ENCODE peak calls at places on chromosomes 16 and 17, in nine cellular contexts. One of them, this sample, is unnamed.

GRCh38 chr17:77465358-77466041 is 324.7 kb downstream of the SEC14L1 start:
- DNase-seq in PC-3: peak; percentile 54
- DNase-seq in OCI-LY7: peak; percentile 96
- DNase-seq in left ventricle myocardium inferior: peak; percentile 61
- DNase-seq in foreskin fibroblast: peak; percentile 69
- DNase-seq in AG09319: no peak
- DNase-seq in dorsolateral prefrontal cortex: no peak
- DNase-seq in activated CD8-positive, alpha-beta T cell treated with anti-CD3 and anti-CD28 coated beads for 36 hours: peak; percentile 91
- DNase-seq in retinal pigment epithelial cell: no peak
- DNase-seq in this sample: peak; percentile 82

GRCh38 chr17:79837888-79838540 is 1.2 kb downstream of the CBX4 start:
- DNase-seq in retinal pigment epithelial cell: no peak
- DNase-seq in OCI-LY7: peak; percentile 72
- DNase-seq in PC-3: no peak
- DNase-seq in activated CD8-positive, alpha-beta T cell treated with anti-CD3 and anti-CD28 coated beads for 36 hours: peak; percentile 50
- DNase-seq in AG09319: no peak
- DNase-seq in dorsolateral prefrontal cortex: no peak
- DNase-seq in foreskin fibroblast: peak; percentile 46
- DNase-seq in left ventricle myocardium inferior: no peak
- DNase-seq in this sample: no peak

GRCh38 chr17:75152971-75153853 is 1.1 kb downstream of the JPT1 start:
- DNase-seq in dorsolateral prefrontal cortex: no peak
- DNase-seq in AG09319: no peak
- DNase-seq in left ventricle myocardium inferior: no peak
- DNase-seq in foreskin fibroblast: no peak
- DNase-seq in OCI-LY7: peak; percentile 75
- DNase-seq in PC-3: peak; percentile 69
- DNase-seq in retinal pigment epithelial cell: no peak
- DNase-seq in activated CD8-positive, alpha-beta T cell treated with anti-CD3 and anti-CD28 coated beads for 36 hours: peak; percentile 47
- DNase-seq in this sample: peak; percentile 54

GRCh38 chr16:58501242-58502131 is 1.5 kb downstream of the NDRG4 start:
- DNase-seq in retinal pigment epithelial cell: no peak
- DNase-seq in activated CD8-positive, alpha-beta T cell treated with anti-CD3 and anti-CD28 coated beads for 36 hours: peak; percentile 52
- DNase-seq in OCI-LY7: peak; percentile 62
- DNase-seq in dorsolateral prefrontal cortex: no peak
- DNase-seq in PC-3: no peak
- DNase-seq in AG09319: no peak
- DNase-seq in left ventricle myocardium inferior: no peak
- DNase-seq in foreskin fibroblast: no peak
- DNase-seq in this sample: peak; percentile 26

GRCh38 chr17:39002991-39003715 is 36.0 kb upstream of the FBXO47 start:
- DNase-seq in left ventricle myocardium inferior: peak; percentile 86
- DNase-seq in activated CD8-positive, alpha-beta T cell treated with anti-CD3 and anti-CD28 coated beads for 36 hours: peak; percentile 72
- DNase-seq in AG09319: peak; percentile 86
- DNase-seq in OCI-LY7: no peak
- DNase-seq in PC-3: no peak
- DNase-seq in retinal pigment epithelial cell: no peak
- DNase-seq in foreskin fibroblast: peak; percentile 80
- DNase-seq in dorsolateral prefrontal cortex: no peak
- DNase-seq in this sample: no peak

GRCh38 chr16:57481421-57481820 is 4.9 kb downstream of the DOK4 start:
- DNase-seq in AG09319: no peak
- DNase-seq in dorsolateral prefrontal cortex: no peak
- DNase-seq in left ventricle myocardium inferior: no peak
- DNase-seq in retinal pigment epithelial cell: no peak
- DNase-seq in foreskin fibroblast: no peak
- DNase-seq in OCI-LY7: no peak
- DNase-seq in activated CD8-positive, alpha-beta T cell treated with anti-CD3 and anti-CD28 coated beads for 36 hours: no peak
- DNase-seq in PC-3: no peak
- DNase-seq in this sample: no peak

GRCh38 chr17:34578016-34578415 is 1.4 kb upstream of the TMEM132E start:
- DNase-seq in left ventricle myocardium inferior: no peak
- DNase-seq in foreskin fibroblast: no peak
- DNase-seq in dorsolateral prefrontal cortex: no peak
- DNase-seq in retinal pigment epithelial cell: no peak
- DNase-seq in AG09319: no peak
- DNase-seq in activated CD8-positive, alpha-beta T cell treated with anti-CD3 and anti-CD28 coated beads for 36 hours: no peak
- DNase-seq in OCI-LY7: no peak
- DNase-seq in PC-3: no peak
- DNase-seq in this sample: no peak

GRCh38 chr17:27573971-27574525 is 56.9 kb upstream of the LGALS9 start:
- DNase-seq in retinal pigment epithelial cell: no peak
- DNase-seq in activated CD8-positive, alpha-beta T cell treated with anti-CD3 and anti-CD28 coated beads for 36 hours: peak; percentile 33
- DNase-seq in PC-3: peak; percentile 16
- DNase-seq in left ventricle myocardium inferior: no peak
- DNase-seq in AG09319: no peak
- DNase-seq in foreskin fibroblast: peak; percentile 23
- DNase-seq in dorsolateral prefrontal cortex: no peak
- DNase-seq in OCI-LY7: no peak
- DNase-seq in this sample: no peak

GRCh38 chr16:14308357-14308723 is 237.2 kb downstream of the MRTFB start:
- DNase-seq in dorsolateral prefrontal cortex: no peak
- DNase-seq in retinal pigment epithelial cell: no peak
- DNase-seq in activated CD8-positive, alpha-beta T cell treated with anti-CD3 and anti-CD28 coated beads for 36 hours: no peak
- DNase-seq in foreskin fibroblast: no peak
- DNase-seq in OCI-LY7: peak; percentile 56
- DNase-seq in PC-3: no peak
- DNase-seq in left ventricle myocardium inferior: no peak
- DNase-seq in AG09319: no peak
- DNase-seq in this sample: no peak

GRCh38 chr16:14307623-14308356 is 236.7 kb downstream of the MRTFB start:
- DNase-seq in PC-3: no peak
- DNase-seq in activated CD8-positive, alpha-beta T cell treated with anti-CD3 and anti-CD28 coated beads for 36 hours: no peak
- DNase-seq in left ventricle myocardium inferior: peak; percentile 45
- DNase-seq in retinal pigment epithelial cell: no peak
- DNase-seq in dorsolateral prefrontal cortex: no peak
- DNase-seq in OCI-LY7: peak; percentile 53
- DNase-seq in foreskin fibroblast: no peak
- DNase-seq in AG09319: no peak
- DNase-seq in this sample: no peak

GRCh38 chr16:14309001-14309886 is 238.1 kb downstream of the MRTFB start:
- DNase-seq in foreskin fibroblast: no peak
- DNase-seq in OCI-LY7: peak; percentile 89
- DNase-seq in PC-3: peak; percentile 85
- DNase-seq in AG09319: no peak
- DNase-seq in left ventricle myocardium inferior: no peak
- DNase-seq in retinal pigment epithelial cell: no peak
- DNase-seq in activated CD8-positive, alpha-beta T cell treated with anti-CD3 and anti-CD28 coated beads for 36 hours: peak; percentile 64
- DNase-seq in dorsolateral prefrontal cortex: no peak
- DNase-seq in this sample: peak; percentile 47

GRCh38 chr16:14309906-14310305 is 238.8 kb downstream of the MRTFB start:
- DNase-seq in AG09319: no peak
- DNase-seq in activated CD8-positive, alpha-beta T cell treated with anti-CD3 and anti-CD28 coated beads for 36 hours: peak; percentile 60
- DNase-seq in left ventricle myocardium inferior: no peak
- DNase-seq in OCI-LY7: no peak
- DNase-seq in retinal pigment epithelial cell: no peak
- DNase-seq in dorsolateral prefrontal cortex: no peak
- DNase-seq in PC-3: peak; percentile 68
- DNase-seq in foreskin fibroblast: peak; percentile 64
- DNase-seq in this sample: no peak

DNA sequence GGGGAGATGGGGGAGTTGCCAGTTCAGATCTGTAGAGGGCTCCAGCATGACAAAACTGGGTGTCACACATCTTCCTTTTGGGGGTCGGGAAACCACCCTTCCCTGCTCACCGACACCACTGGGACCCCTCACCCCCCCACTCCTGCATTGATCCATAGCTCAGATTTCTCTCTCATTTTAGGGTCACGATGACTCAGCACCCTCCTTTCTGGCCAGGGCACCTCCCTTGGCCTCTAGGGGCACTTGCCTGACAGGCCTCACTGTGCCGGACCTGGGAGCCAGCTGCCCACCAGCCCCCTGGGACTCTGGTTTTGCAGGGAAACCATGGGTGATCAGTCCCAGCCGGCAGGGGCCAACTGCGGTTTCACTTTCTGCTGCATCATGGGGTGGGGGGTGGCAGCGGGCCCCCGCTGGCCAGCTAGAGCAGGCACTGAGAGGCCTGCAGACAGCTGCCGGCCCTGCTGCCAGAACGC is 239.4 kb downstream of the MRTFB start:
- DNase-seq in retinal pigment epithelial cell: no peak
- DNase-seq in activated CD8-positive, alpha-beta T cell treated with anti-CD3 and anti-CD28 coated beads for 36 hours: no peak
- DNase-seq in foreskin fibroblast: no peak
- DNase-seq in OCI-LY7: peak; percentile 84
- DNase-seq in PC-3: no peak
- DNase-seq in dorsolateral prefrontal cortex: no peak
- DNase-seq in left ventricle myocardium inferior: no peak
- DNase-seq in AG09319: no peak
- DNase-seq in this sample: peak; percentile 70
- TF ChIP-seq CTCF in retinal pigment epithelial cell: no peak
- TF ChIP-seq CTCF in activated CD8-positive, alpha-beta T cell treated with anti-CD3 and anti-CD28 coated beads for 36 hours: no peak
- TF ChIP-seq CTCF in foreskin fibroblast: no peak
- TF ChIP-seq CTCF in OCI-LY7: peak; percentile 65
- TF ChIP-seq CTCF in PC-3: no peak
- TF ChIP-seq CTCF in dorsolateral prefrontal cortex: no peak
- TF ChIP-seq CTCF in left ventricle myocardium inferior: no peak
- TF ChIP-seq CTCF in AG09319: peak; percentile 5
- TF ChIP-seq CTCF in this sample: peak; percentile 17

GRCh38 chr16:86022381-86022960 is 123.5 kb downstream of the IRF8 start:
- DNase-seq in activated CD8-positive, alpha-beta T cell treated with anti-CD3 and anti-CD28 coated beads for 36 hours: no peak
- DNase-seq in retinal pigment epithelial cell: no peak
- DNase-seq in left ventricle myocardium inferior: no peak
- DNase-seq in AG09319: no peak
- DNase-seq in foreskin fibroblast: no peak
- DNase-seq in OCI-LY7: no peak
- DNase-seq in PC-3: no peak
- DNase-seq in dorsolateral prefrontal cortex: no peak
- DNase-seq in this sample: no peak

GRCh38 chr16:86018487-86018886 is 119.5 kb downstream of the IRF8 start:
- DNase-seq in activated CD8-positive, alpha-beta T cell treated with anti-CD3 and anti-CD28 coated beads for 36 hours: peak; percentile 16
- DNase-seq in PC-3: no peak
- DNase-seq in AG09319: no peak
- DNase-seq in left ventricle myocardium inferior: peak; percentile 48
- DNase-seq in OCI-LY7: no peak
- DNase-seq in retinal pigment epithelial cell: no peak
- DNase-seq in foreskin fibroblast: no peak
- DNase-seq in dorsolateral prefrontal cortex: no peak
- DNase-seq in this sample: peak; percentile 50

GRCh38 chr16:86020971-86021370 is 122.0 kb downstream of the IRF8 start:
- DNase-seq in retinal pigment epithelial cell: no peak
- DNase-seq in activated CD8-positive, alpha-beta T cell treated with anti-CD3 and anti-CD28 coated beads for 36 hours: no peak
- DNase-seq in dorsolateral prefrontal cortex: no peak
- DNase-seq in AG09319: no peak
- DNase-seq in PC-3: no peak
- DNase-seq in OCI-LY7: no peak
- DNase-seq in left ventricle myocardium inferior: no peak
- DNase-seq in foreskin fibroblast: no peak
- DNase-seq in this sample: no peak

GRCh38 chr16:86016201-86016965 is 117.4 kb downstream of the IRF8 start:
- DNase-seq in dorsolateral prefrontal cortex: no peak
- DNase-seq in activated CD8-positive, alpha-beta T cell treated with anti-CD3 and anti-CD28 coated beads for 36 hours: peak; percentile 27
- DNase-seq in retinal pigment epithelial cell: no peak
- DNase-seq in foreskin fibroblast: peak; percentile 35
- DNase-seq in PC-3: peak; percentile 53
- DNase-seq in AG09319: peak; percentile 29
- DNase-seq in OCI-LY7: peak; percentile 75
- DNase-seq in left ventricle myocardium inferior: no peak
- DNase-seq in this sample: peak; percentile 76

DNA sequence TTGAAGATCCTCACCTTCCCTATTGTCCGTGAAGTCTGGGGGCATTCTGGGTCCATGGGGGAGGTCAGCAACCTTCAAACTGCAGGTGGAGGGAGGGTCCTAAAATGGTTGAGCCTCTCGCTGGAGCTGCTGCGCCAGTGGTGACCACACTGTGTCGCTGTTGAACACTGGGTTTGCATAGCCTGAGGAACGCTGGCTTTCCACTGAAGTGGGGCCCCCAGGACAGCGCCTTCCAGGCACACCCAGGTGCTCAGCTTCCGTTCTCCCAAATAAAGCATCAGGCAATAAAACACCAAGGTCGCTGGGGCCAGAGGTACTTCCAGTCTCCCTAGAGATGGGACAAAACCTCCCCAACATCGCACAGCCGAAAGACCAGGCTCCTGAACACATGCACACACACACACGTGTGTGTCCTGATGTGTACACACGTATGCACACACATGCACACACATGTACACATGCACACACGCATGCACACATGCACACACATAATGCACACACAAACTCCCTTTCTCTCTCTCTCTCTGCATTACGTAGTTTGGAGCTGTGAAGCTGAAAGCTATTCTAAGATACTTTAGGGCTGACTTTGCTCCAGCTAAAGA is 120.6 kb downstream of the IRF8 start:
- DNase-seq in left ventricle myocardium inferior: no peak
- DNase-seq in dorsolateral prefrontal cortex: no peak
- DNase-seq in AG09319: no peak
- DNase-seq in retinal pigment epithelial cell: no peak
- DNase-seq in PC-3: no peak
- DNase-seq in activated CD8-positive, alpha-beta T cell treated with anti-CD3 and anti-CD28 coated beads for 36 hours: peak; percentile 20
- DNase-seq in OCI-LY7: peak; percentile 8
- DNase-seq in foreskin fibroblast: no peak
- DNase-seq in this sample: no peak
- TF ChIP-seq CTCF in left ventricle myocardium inferior: no peak
- TF ChIP-seq CTCF in dorsolateral prefrontal cortex: no peak
- TF ChIP-seq CTCF in AG09319: no peak
- TF ChIP-seq CTCF in retinal pigment epithelial cell: peak; percentile 37
- TF ChIP-seq CTCF in PC-3: peak; percentile 44
- TF ChIP-seq CTCF in activated CD8-positive, alpha-beta T cell treated with anti-CD3 and anti-CD28 coated beads for 36 hours: peak; percentile 50
- TF ChIP-seq CTCF in OCI-LY7: peak; percentile 67
- TF ChIP-seq CTCF in foreskin fibroblast: peak; percentile 17
- TF ChIP-seq CTCF in this sample: no peak

GRCh38 chr16:53768167-53768566 is 64.2 kb downstream of the FTO start:
- DNase-seq in left ventricle myocardium inferior: no peak
- DNase-seq in foreskin fibroblast: no peak
- DNase-seq in AG09319: no peak
- DNase-seq in PC-3: peak; percentile 48
- DNase-seq in retinal pigment epithelial cell: no peak
- DNase-seq in OCI-LY7: no peak
- DNase-seq in dorsolateral prefrontal cortex: no peak
- DNase-seq in activated CD8-positive, alpha-beta T cell treated with anti-CD3 and anti-CD28 coated beads for 36 hours: no peak
- DNase-seq in this sample: no peak

GRCh38 chr16:53769787-53770186 is 65.8 kb downstream of the FTO start:
- DNase-seq in PC-3: no peak
- DNase-seq in left ventricle myocardium inferior: no peak
- DNase-seq in foreskin fibroblast: no peak
- DNase-seq in OCI-LY7: no peak
- DNase-seq in activated CD8-positive, alpha-beta T cell treated with anti-CD3 and anti-CD28 coated beads for 36 hours: no peak
- DNase-seq in dorsolateral prefrontal cortex: no peak
- DNase-seq in AG09319: no peak
- DNase-seq in retinal pigment epithelial cell: no peak
- DNase-seq in this sample: no peak

GRCh38 chr16:53770641-53771040 is 66.7 kb downstream of the FTO start:
- DNase-seq in foreskin fibroblast: no peak
- DNase-seq in activated CD8-positive, alpha-beta T cell treated with anti-CD3 and anti-CD28 coated beads for 36 hours: no peak
- DNase-seq in OCI-LY7: no peak
- DNase-seq in retinal pigment epithelial cell: no peak
- DNase-seq in PC-3: peak; percentile 23
- DNase-seq in left ventricle myocardium inferior: no peak
- DNase-seq in dorsolateral prefrontal cortex: no peak
- DNase-seq in AG09319: no peak
- DNase-seq in this sample: no peak

GRCh38 chr16:53768593-53768992 is 64.6 kb downstream of the FTO start:
- DNase-seq in left ventricle myocardium inferior: no peak
- DNase-seq in foreskin fibroblast: peak; percentile 76
- DNase-seq in dorsolateral prefrontal cortex: no peak
- DNase-seq in PC-3: peak; percentile 90
- DNase-seq in activated CD8-positive, alpha-beta T cell treated with anti-CD3 and anti-CD28 coated beads for 36 hours: peak; percentile 15
- DNase-seq in AG09319: peak; percentile 67
- DNase-seq in retinal pigment epithelial cell: peak; percentile 26
- DNase-seq in OCI-LY7: no peak
- DNase-seq in this sample: no peak

GRCh38 chr16:53769185-53769584 is 65.2 kb downstream of the FTO start:
- DNase-seq in AG09319: no peak
- DNase-seq in retinal pigment epithelial cell: no peak
- DNase-seq in left ventricle myocardium inferior: no peak
- DNase-seq in activated CD8-positive, alpha-beta T cell treated with anti-CD3 and anti-CD28 coated beads for 36 hours: no peak
- DNase-seq in dorsolateral prefrontal cortex: no peak
- DNase-seq in foreskin fibroblast: no peak
- DNase-seq in OCI-LY7: no peak
- DNase-seq in PC-3: peak; percentile 3
- DNase-seq in this sample: no peak
- TF ChIP-seq CTCF in AG09319: no peak
- TF ChIP-seq CTCF in retinal pigment epithelial cell: no peak
- TF ChIP-seq CTCF in left ventricle myocardium inferior: no peak
- TF ChIP-seq CTCF in activated CD8-positive, alpha-beta T cell treated with anti-CD3 and anti-CD28 coated beads for 36 hours: no peak
- TF ChIP-seq CTCF in dorsolateral prefrontal cortex: no peak
- TF ChIP-seq CTCF in foreskin fibroblast: no peak
- TF ChIP-seq CTCF in OCI-LY7: no peak
- TF ChIP-seq CTCF in PC-3: no peak
- TF ChIP-seq CTCF in this sample: no peak

DNA sequence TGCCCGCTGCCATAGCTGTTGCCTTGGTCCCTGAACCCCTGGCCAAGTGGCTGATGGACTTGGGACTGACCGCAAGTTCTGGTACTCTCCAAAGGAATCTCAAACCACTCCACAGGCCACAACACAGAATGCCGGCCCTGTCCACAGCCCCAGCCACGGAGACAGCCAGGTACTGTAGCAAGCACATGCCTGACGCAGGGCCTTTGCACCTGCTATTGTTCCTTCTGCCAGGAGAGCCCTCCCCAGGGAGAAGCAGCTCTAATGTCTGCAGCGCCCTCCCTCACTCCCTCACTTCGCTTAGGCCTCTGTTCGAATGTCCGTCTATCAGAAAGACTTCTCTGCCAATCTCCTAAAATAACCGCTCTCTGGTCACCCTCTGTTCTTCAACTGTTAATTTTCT is 15.4 kb downstream of the RTN4RL1 start:
- DNase-seq in PC-3: no peak
- DNase-seq in left ventricle myocardium inferior: no peak
- DNase-seq in OCI-LY7: no peak
- DNase-seq in retinal pigment epithelial cell: no peak
- DNase-seq in foreskin fibroblast: no peak
- DNase-seq in activated CD8-positive, alpha-beta T cell treated with anti-CD3 and anti-CD28 coated beads for 36 hours: no peak
- DNase-seq in AG09319: no peak
- DNase-seq in dorsolateral prefrontal cortex: no peak
- DNase-seq in this sample: no peak
- TF ChIP-seq CTCF in PC-3: no peak
- TF ChIP-seq CTCF in left ventricle myocardium inferior: no peak
- TF ChIP-seq CTCF in OCI-LY7: no peak
- TF ChIP-seq CTCF in retinal pigment epithelial cell: no peak
- TF ChIP-seq CTCF in foreskin fibroblast: no peak
- TF ChIP-seq CTCF in activated CD8-positive, alpha-beta T cell treated with anti-CD3 and anti-CD28 coated beads for 36 hours: no peak
- TF ChIP-seq CTCF in AG09319: no peak
- TF ChIP-seq CTCF in dorsolateral prefrontal cortex: no peak
- TF ChIP-seq CTCF in this sample: no peak